ENCODE peak calls at places on chromosomes 16 and 17, in ten cellular contexts. K is vagina, U is HCT116, F is endothelial cell of umbilical vein, N is stomach, W is HepG2, R is suprapubic skin, I is GM23338, H is spleen, T is K562. P is an unnamed sample. For H3K36me3, the result is how much of the 10 kb centered on the place peaks cover.

GRCh38 chr16:70402916-70403659 is 35.8 kb downstream of the ST3GAL2 start:
- DNase-seq in K (no peak), U (no peak), F (no peak), N (no peak), W (peak), R (no peak), I (no peak), H (no peak), T (no peak), P (no peak)

GRCh38 chr17:55883112-55883511 is 132.3 kb downstream of the PCTP start:
- DNase-seq in K (no peak), U (no peak), F (no peak), N (no peak), W (peak), R (no peak), I (peak), H (no peak), T (peak), P (no peak)

GRCh38 chr17:64494121-64494520 is 2.7 kb downstream of the POLG2 start:
- DNase-seq in K (no peak), U (no peak), F (no peak), N (no peak), W (no peak), R (no peak), I (no peak), H (no peak), T (no peak), P (no peak)

GRCh38 chr16:89456412-89456811 is 33.9 kb downstream of the ANKRD11 start:
- DNase-seq in K (no peak), U (no peak), F (no peak), N (no peak), W (no peak), R (no peak), I (no peak), H (no peak), T (no peak), P (no peak)

GRCh38 chr17:78719630-78720298 is 62.3 kb downstream of the CYTH1 start:
- DNase-seq in K (no peak), U (no peak), F (no peak), N (no peak), W (no peak), R (no peak), I (no peak), H (no peak), T (no peak), P (no peak)

GRCh38 chr17:3885970-3886369 is 6.9 kb downstream of the CAMKK1 start:
- DNase-seq in K (no peak), U (no peak), F (peak), N (no peak), W (no peak), R (no peak), I (no peak), H (no peak), T (no peak), P (no peak)

GRCh38 chr17:82931696-82932060 is 91.9 kb upstream of the ZNF750 start:
- DNase-seq in K (no peak), U (no peak), F (no peak), N (peak), W (no peak), R (no peak), I (no peak), H (no peak), T (no peak), P (peak)

GRCh38 chr17:79741401-79741750 is 10.6 kb downstream of the ENPP7 start:
- DNase-seq in K (no peak), U (no peak), F (no peak), N (no peak), W (no peak), R (no peak), I (no peak), H (no peak), T (no peak), P (no peak)

GRCh38 chr17:81888105-81888987 is 3.0 kb downstream of the ALYREF start:
- DNase-seq in K (no peak), U (no peak), F (no peak), N (no peak), W (no peak), R (peak), I (no peak), H (no peak), T (no peak), P (no peak)

GRCh38 chr16:86477642-86478041 is 32.7 kb upstream of the FOXF1 start:
- DNase-seq in K (no peak), U (no peak), F (peak), N (no peak), W (no peak), R (no peak), I (no peak), H (no peak), T (no peak), P (peak)

GRCh38 chr17:59004338-59005111 is 102.2 kb downstream of the TRIM37 start:
- DNase-seq in K (no peak), U (peak), F (peak), N (peak), W (peak), R (peak), I (peak), H (no peak), T (peak), P (no peak)

GRCh38 chr16:81729451-81729850 is 49.6 kb upstream of the PLCG2 start:
- DNase-seq in K (no peak), U (peak), F (no peak), N (no peak), W (peak), R (no peak), I (peak), H (no peak), T (no peak), P (no peak)

GRCh38 chr17:50347894-50348291 is 2.0 kb downstream of the XYLT2 start:
- DNase-seq in K (no peak), U (no peak), F (no peak), N (no peak), W (no peak), R (no peak), I (no peak), H (no peak), T (no peak), P (no peak)

GRCh38 chr16:10988164-10988803 is 43.9 kb downstream of the CLEC16A start:
- DNase-seq in K (no peak), U (no peak), F (no peak), N (no peak), W (no peak), R (no peak), I (peak), H (no peak), T (no peak), P (no peak)

GRCh38 chr16:25413962-25414361 is 156.3 kb upstream of the ZKSCAN2 start:
- DNase-seq in K (no peak), U (no peak), F (no peak), N (no peak), W (no peak), R (no peak), I (no peak), H (no peak), T (no peak), P (no peak)

GRCh38 chr16:70804729-70805169 is 3.8 kb upstream of the VAC14 start:
- DNase-seq in K (no peak), U (no peak), F (no peak), N (no peak), W (no peak), R (no peak), I (no peak), H (no peak), T (no peak), P (no peak)

GRCh38 chr17:29682054-29682453 is 59.3 kb upstream of the CORO6 start:
- DNase-seq in K (no peak), U (no peak), F (peak), N (no peak), W (no peak), R (no peak), I (no peak), H (no peak), T (peak), P (no peak)

GRCh38 chr17:21370430-21370829 is 5.7 kb upstream of the KCNJ12 start:
- DNase-seq in K (no peak), U (no peak), F (no peak), N (no peak), W (no peak), R (no peak), I (no peak), H (no peak), T (no peak), P (no peak)

GRCh38 chr16:85330694-85331188 is 218.5 kb upstream of the CIBAR2 start:
- DNase-seq in K (no peak), U (peak), F (no peak), N (no peak), W (peak), R (no peak), I (peak), H (no peak), T (peak), P (no peak)

GRCh38 chr16:54935411-54936085 is 4.9 kb downstream of the IRX5 start:
- DNase-seq in K (no peak), U (no peak), F (peak), N (no peak), W (no peak), R (no peak), I (peak), H (no peak), T (no peak), P (no peak)

GRCh38 chr17:333626-334396 is 18.8 kb downstream of the RPH3AL start:
- DNase-seq in K (no peak), U (no peak), F (peak), N (peak), W (no peak), R (peak), I (peak), H (peak), T (no peak), P (peak)

GRCh38 chr17:40072481-40073346 is 9.9 kb downstream of the THRA start:
- DNase-seq in K (no peak), U (no peak), F (no peak), N (peak), W (peak), R (no peak), I (no peak), H (no peak), T (peak), P (peak)

GRCh38 chr17:72661093-72661944 is 431.2 kb downstream of the SLC39A11 start:
- DNase-seq in K (no peak), U (peak), F (no peak), N (no peak), W (peak), R (no peak), I (no peak), H (no peak), T (no peak), P (no peak)

GRCh38 chr16:81567987-81568748 is 123.6 kb downstream of the CMIP start:
- DNase-seq in K (no peak), U (no peak), F (peak), N (peak), W (peak), R (no peak), I (no peak), H (no peak), T (no peak), P (no peak)

GRCh38 chr16:11049396-11050059 is 105.2 kb downstream of the CLEC16A start:
- DNase-seq in K (no peak), U (no peak), F (no peak), N (no peak), W (peak), R (no peak), I (peak), H (no peak), T (no peak), P (peak)

GRCh38 chr17:76179496-76180467 is 38.7 kb upstream of the FOXJ1 start:
- DNase-seq in K (no peak), U (no peak), F (no peak), N (no peak), W (no peak), R (no peak), I (no peak), H (no peak), T (peak), P (no peak)

GRCh38 chr17:81954131-81955057 is 6.6 kb downstream of the NOTUM start:
- DNase-seq in K (no peak), U (no peak), F (no peak), N (no peak), W (no peak), R (no peak), I (no peak), H (no peak), T (no peak), P (no peak)

GRCh38 chr16:55534773-55535172 is 25.9 kb downstream of the LPCAT2 start:
- DNase-seq in K (no peak), U (no peak), F (no peak), N (no peak), W (no peak), R (no peak), I (no peak), H (no peak), T (no peak), P (no peak)

GRCh38 chr16:4452674-4453073 is 21.8 kb downstream of the NMRAL1 start:
- DNase-seq in K (no peak), U (no peak), F (no peak), N (no peak), W (no peak), R (no peak), I (no peak), H (no peak), T (no peak), P (no peak)

GRCh38 chr16:31099860-31100638 is 5.5 kb upstream of the VKORC1 start:
- DNase-seq in K (no peak), U (no peak), F (peak), N (no peak), W (peak), R (no peak), I (no peak), H (no peak), T (peak), P (no peak)

GRCh38 chr17:79859676-79860615 is 20.7 kb upstream of the CBX4 start:
- DNase-seq in K (no peak), U (no peak), F (no peak), N (no peak), W (no peak), R (no peak), I (no peak), H (peak), T (no peak), P (no peak)

GRCh38 chr17:59149051-59149450 is 5.9 kb downstream of the SKA2 start:
- DNase-seq in K (no peak), U (no peak), F (peak), N (no peak), W (no peak), R (no peak), I (no peak), H (no peak), T (no peak), P (no peak)

GRCh38 chr16:58187092-58187491 is 10.8 kb downstream of the CSNK2A2 start:
- DNase-seq in K (no peak), U (no peak), F (peak), N (no peak), W (no peak), R (no peak), I (no peak), H (no peak), T (no peak), P (no peak)

GRCh38 chr17:30346211-30346831 is 12.5 kb upstream of the TMIGD1 start:
- DNase-seq in K (no peak), U (no peak), F (no peak), N (no peak), W (peak), R (no peak), I (no peak), H (no peak), T (no peak), P (no peak)

GRCh38 chr16:17078950-17079631 is 391.7 kb downstream of the XYLT1 start:
- DNase-seq in K (peak), U (no peak), F (no peak), N (no peak), W (no peak), R (no peak), I (peak), H (no peak), T (no peak), P (no peak)

GRCh38 chr17:80818871-80819270 is 172.8 kb upstream of the CHMP6 start:
- DNase-seq in K (no peak), U (no peak), F (no peak), N (no peak), W (no peak), R (no peak), I (no peak), H (peak), T (no peak), P (no peak)

DNA sequence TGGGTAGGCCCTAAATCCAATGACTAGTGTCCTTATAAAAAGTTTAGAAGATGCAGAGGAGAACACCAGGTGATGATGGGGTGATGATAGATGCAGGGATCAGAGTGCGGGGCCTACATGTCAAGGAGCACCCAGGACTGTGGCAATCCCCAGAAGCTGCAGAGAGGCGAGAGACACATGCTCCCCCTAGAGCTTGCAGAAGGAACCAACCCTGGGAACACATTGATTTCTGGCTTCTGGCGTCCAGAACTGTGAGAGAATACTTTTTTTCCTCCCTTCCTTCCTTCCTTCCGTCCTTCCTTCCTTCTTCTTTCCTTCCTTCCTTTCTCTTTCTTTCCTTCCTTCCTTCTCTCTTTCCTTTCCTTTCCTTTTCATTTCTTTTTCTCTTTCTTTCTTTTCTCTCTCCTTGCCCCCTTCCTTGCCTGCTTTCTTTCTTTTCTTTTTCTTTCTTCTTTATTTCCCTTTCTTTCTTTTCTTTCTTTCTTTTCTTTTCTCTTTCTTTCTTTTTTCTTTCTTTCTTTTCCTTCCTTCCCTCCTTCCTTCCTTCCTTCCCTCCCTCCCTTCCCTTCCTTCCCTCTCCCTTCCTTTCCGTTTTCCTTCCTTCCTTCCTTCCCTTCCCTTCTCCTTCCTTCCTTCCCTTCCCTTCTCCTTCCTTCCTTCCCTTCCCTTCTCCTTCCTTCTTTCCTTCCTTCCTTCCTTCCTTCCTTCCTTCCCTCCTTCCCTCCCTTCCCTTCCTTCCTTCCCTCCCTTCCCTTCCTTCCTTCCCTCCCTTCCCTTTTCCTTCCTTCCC is 134.3 kb downstream of the HAPSTR1 start:
- DNase-seq in K (no peak), U (peak), F (no peak), N (no peak), W (peak), R (no peak), I (peak), H (no peak), T (peak), P (peak)
- TF ChIP-seq CTCF in K (no peak), U (peak), F (no peak), N (no peak), W (peak), R (no peak), I (peak), H (no peak), T (peak), P (no peak)

DNA sequence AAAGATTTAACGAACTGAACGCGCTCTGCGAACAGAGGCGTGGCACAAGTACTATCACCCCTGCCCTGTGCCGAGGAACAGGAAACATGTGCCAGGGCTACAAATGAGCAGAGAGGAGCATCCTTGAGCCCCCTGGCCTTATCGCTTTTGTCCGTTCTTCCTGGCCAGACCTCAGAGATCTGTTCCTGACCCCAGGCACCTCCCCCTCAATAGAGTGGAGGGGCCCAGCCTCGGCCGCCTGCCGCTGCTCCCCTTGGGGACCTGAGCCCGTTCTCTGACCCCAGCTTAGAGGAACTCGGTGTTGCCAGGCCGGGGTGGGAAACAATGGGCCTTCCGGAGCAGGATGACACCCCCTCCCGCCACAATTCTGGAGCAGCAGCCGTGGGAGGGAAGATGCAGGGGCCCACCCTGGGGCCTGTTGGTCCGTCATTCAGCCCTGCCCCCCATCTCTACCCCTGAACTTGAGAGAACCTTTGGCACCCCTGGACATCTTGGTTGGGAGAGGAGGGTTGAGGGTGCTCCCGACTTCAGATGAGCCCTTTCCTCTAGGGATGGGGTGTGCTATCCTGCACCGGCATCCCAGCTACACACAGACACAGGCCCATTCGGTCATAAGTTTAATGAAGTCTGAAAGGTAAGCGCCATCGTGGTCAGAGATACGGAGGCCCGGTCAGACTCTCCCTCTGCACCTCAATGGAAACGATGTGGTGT is 1.1 kb downstream of the NAA38 start:
- DNase-seq in K (peak), U (no peak), F (peak), N (no peak), W (no peak), R (peak), I (no peak), H (peak), T (peak), P (peak)
- TF ChIP-seq POLR2AphosphoS5 in K (peak), U (peak), F (peak), N (no peak), W (no peak), R (no peak), I (no peak), H (peak), T (no peak), P (peak)

GRCh38 chr17:42002792-42003301 is 14.4 kb downstream of the DNAJC7 start:
- DNase-seq in K (no peak), U (no peak), F (peak), N (no peak), W (peak), R (no peak), I (no peak), H (no peak), T (no peak), P (no peak)
- H3K36me3 ChIP-seq in K (under half), U (under half), F (under half), N (half or more), W (under half), R (under half), I (under half), H (under half), T (half or more), P (under half)

DNA sequence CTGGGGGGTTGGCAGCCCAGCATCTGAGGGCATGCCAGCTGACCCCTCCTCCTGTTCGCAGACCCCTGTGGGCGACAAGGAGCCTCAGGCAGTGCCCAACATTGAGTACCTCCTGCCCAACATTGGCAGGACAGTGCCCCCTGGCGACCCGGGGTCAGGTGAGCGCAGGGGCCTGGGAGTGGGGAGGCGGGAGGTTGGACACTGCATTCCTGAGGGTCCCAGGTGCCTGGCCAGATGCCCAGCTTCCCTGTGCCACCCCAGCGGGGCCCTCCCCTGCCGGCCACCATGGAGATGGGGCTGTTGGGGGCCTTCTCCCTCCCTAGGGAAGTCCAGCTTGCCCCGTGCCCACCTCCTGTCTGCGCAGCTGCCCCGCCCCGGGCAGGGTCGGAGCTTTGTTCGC is 70.1 kb downstream of the ARHGAP23 start:
- DNase-seq in K (no peak), U (no peak), F (no peak), N (no peak), W (no peak), R (no peak), I (peak), H (no peak), T (no peak), P (no peak)
- TF ChIP-seq CTCF in K (no peak), U (no peak), F (no peak), N (no peak), W (peak), R (no peak), I (peak), H (no peak), T (no peak), P (no peak)

P was measured in sigmoid colon.